ENCODE peak calls at places on chromosome 22, in eight cellular contexts. R is left ventricle myocardium inferior; V is psoas muscle; C is NCI-H226; N is stimulated activated CD4-positive, alpha-beta T cell treated with anti-CD3 and anti-CD28 coated beads, TNF-alpha, amount 100 ng/mL, for 4 hours; W is HTR-8/SVneo; D is stimulated activated CD8-positive, alpha-beta memory T cell treated with anti-CD3 and anti-CD28 coated beads, Interleukin-7, amount 100 ng/mL, for 1 hour; X is hippocampal formation. U is an unnamed sample.

GRCh38 chr22:31093090-31093850 is 12.2 kb downstream of the SMTN start:
- DNase-seq in R (peak), V (peak), C (no peak), N (no peak), W (no peak), D (no peak), X (no peak), U (peak)

GRCh38 chr22:23098718-23099524 is 28.6 kb downstream of the GNAZ start:
- DNase-seq in R (peak), V (peak), C (no peak), N (no peak), W (no peak), D (no peak), X (peak), U (no peak)

GRCh38 chr22:39282642-39283311 is 36.6 kb downstream of the RPL3 start:
- DNase-seq in R (no peak), V (peak), C (no peak), N (no peak), W (peak), D (no peak), X (no peak), U (no peak)

GRCh38 chr22:30947163-30947820 is 21.3 kb downstream of the MORC2 start:
- DNase-seq in R (peak), V (no peak), C (no peak), N (no peak), W (no peak), D (no peak), X (peak), U (no peak)

GRCh38 chr22:49601614-49602321 is 225.9 kb downstream of the BRD1 start:
- DNase-seq in R (no peak), V (no peak), C (no peak), N (no peak), W (no peak), D (no peak), X (no peak), U (peak)

GRCh38 chr22:49368976-49369725 is 458.5 kb downstream of the BRD1 start:
- DNase-seq in R (no peak), V (no peak), C (no peak), N (no peak), W (no peak), D (no peak), X (no peak), U (no peak)

GRCh38 chr22:39308614-39309363 is 10.6 kb downstream of the RPL3 start:
- DNase-seq in R (no peak), V (peak), C (peak), N (no peak), W (peak), D (no peak), X (no peak), U (peak)

GRCh38 chr22:30947821-30948454 is 20.6 kb downstream of the MORC2 start:
- DNase-seq in R (no peak), V (no peak), C (no peak), N (no peak), W (peak), D (no peak), X (peak), U (no peak)

GRCh38 chr22:26394787-26395186 is 34.3 kb upstream of the ASPHD2 start:
- DNase-seq in R (no peak), V (no peak), C (no peak), N (no peak), W (no peak), D (no peak), X (no peak), U (no peak)

GRCh38 chr22:42996646-42997365 is 18.1 kb downstream of the PACSIN2 start:
- DNase-seq in R (no peak), V (no peak), C (no peak), N (no peak), W (no peak), D (no peak), X (no peak), U (no peak)

GRCh38 chr22:27935897-27936296 is 16.8 kb upstream of the PITPNB start:
- DNase-seq in R (no peak), V (no peak), C (no peak), N (no peak), W (no peak), D (no peak), X (no peak), U (no peak)

GRCh38 chr22:43854151-43854785 is 8.0 kb downstream of the SULT4A1 start:
- DNase-seq in R (no peak), V (no peak), C (no peak), N (no peak), W (no peak), D (no peak), X (no peak), U (peak)

GRCh38 chr22:36015155-36015805 is 13.3 kb downstream of the RBFOX2 start:
- DNase-seq in R (no peak), V (no peak), C (no peak), N (no peak), W (no peak), D (no peak), X (no peak), U (no peak)

GRCh38 chr22:30015846-30016245 is 64.4 kb upstream of the HORMAD2 start:
- DNase-seq in R (no peak), V (no peak), C (no peak), N (no peak), W (no peak), D (no peak), X (no peak), U (no peak)

GRCh38 chr22:36737776-36738175 is 34.2 kb upstream of the CACNG2 start:
- DNase-seq in R (peak), V (peak), C (no peak), N (no peak), W (no peak), D (no peak), X (no peak), U (peak)

GRCh38 chr22:49209452-49210195 is 618.0 kb downstream of the BRD1 start:
- DNase-seq in R (peak), V (no peak), C (no peak), N (no peak), W (no peak), D (no peak), X (no peak), U (peak)

GRCh38 chr22:24247564-24248344 is 2.9 kb upstream of the GGT5 start:
- DNase-seq in R (peak), V (peak), C (peak), N (peak), W (peak), D (peak), X (peak), U (peak)

GRCh38 chr22:31960767-31961166 is 16.4 kb downstream of the YWHAH start:
- DNase-seq in R (no peak), V (no peak), C (no peak), N (no peak), W (no peak), D (no peak), X (no peak), U (no peak)

GRCh38 chr22:33680632-33681031 is 239.6 kb downstream of the LARGE1 start:
- DNase-seq in R (no peak), V (no peak), C (no peak), N (no peak), W (no peak), D (no peak), X (no peak), U (no peak)

GRCh38 chr22:22930222-22930497 is 42.5 kb downstream of the IGLL5 start:
- DNase-seq in R (no peak), V (no peak), C (no peak), N (no peak), W (no peak), D (no peak), X (no peak), U (no peak)

GRCh38 chr22:20625270-20625669 is 117.9 kb downstream of the MED15 start:
- DNase-seq in R (no peak), V (no peak), C (no peak), N (no peak), W (no peak), D (no peak), X (no peak), U (no peak)

GRCh38 chr22:46789992-46790391 is 27.5 kb downstream of the TBC1D22A start:
- DNase-seq in R (no peak), V (no peak), C (no peak), N (no peak), W (no peak), D (no peak), X (no peak), U (no peak)

GRCh38 chr22:46309526-46310085 is 12.9 kb downstream of the GTSE1 start:
- DNase-seq in R (peak), V (no peak), C (no peak), N (no peak), W (no peak), D (no peak), X (no peak), U (no peak)

GRCh38 chr22:19497245-19497644 is 17.5 kb downstream of the CDC45 start:
- DNase-seq in R (no peak), V (no peak), C (no peak), N (no peak), W (peak), D (no peak), X (no peak), U (no peak)

GRCh38 chr22:33038131-33038772 is 19.9 kb downstream of the SYN3 start:
- DNase-seq in R (no peak), V (no peak), C (no peak), N (no peak), W (no peak), D (no peak), X (peak), U (no peak)

GRCh38 chr22:44667829-44668189 is 34.2 kb upstream of the PRR5 start:
- DNase-seq in R (no peak), V (no peak), C (no peak), N (peak), W (no peak), D (peak), X (no peak), U (no peak)

GRCh38 chr22:37726240-37726887 is 29.5 kb downstream of the TRIOBP start:
- DNase-seq in R (no peak), V (no peak), C (no peak), N (no peak), W (no peak), D (no peak), X (no peak), U (no peak)

GRCh38 chr22:23282089-23282501 is 101.8 kb downstream of the BCR start:
- DNase-seq in R (peak), V (peak), C (peak), N (no peak), W (peak), D (no peak), X (peak), U (peak)

GRCh38 chr22:30235687-30236170 is 10.8 kb downstream of the LIF start:
- DNase-seq in R (no peak), V (no peak), C (peak), N (no peak), W (peak), D (no peak), X (no peak), U (peak)

GRCh38 chr22:43331064-43331435 is 12.1 kb downstream of the SCUBE1 start:
- DNase-seq in R (no peak), V (no peak), C (no peak), N (no peak), W (no peak), D (no peak), X (no peak), U (no peak)

GRCh38 chr22:23054531-23055257 is 15.6 kb upstream of the GNAZ start:
- DNase-seq in R (no peak), V (no peak), C (no peak), N (no peak), W (no peak), D (no peak), X (no peak), U (no peak)

GRCh38 chr22:49838771-49839717 is 11.4 kb upstream of the BRD1 start:
- DNase-seq in R (no peak), V (no peak), C (no peak), N (peak), W (no peak), D (peak), X (no peak), U (no peak)

GRCh38 chr22:38700271-38700788 is 413 bp downstream of the JOSD1 start:
- DNase-seq in R (peak), V (peak), C (peak), N (peak), W (no peak), D (no peak), X (no peak), U (peak)

GRCh38 chr22:23534201-23534850 is 45.8 kb downstream of the IGLL1 start:
- DNase-seq in R (no peak), V (no peak), C (no peak), N (no peak), W (no peak), D (no peak), X (no peak), U (no peak)

GRCh38 chr22:38957046-38957770 is at the start of gene APOBEC3A:
- DNase-seq in R (peak), V (peak), C (no peak), N (no peak), W (no peak), D (no peak), X (no peak), U (peak)

GRCh38 chr22:22745225-22746060 is 101.0 kb downstream of the GGTLC2 start:
- DNase-seq in R (no peak), V (no peak), C (no peak), N (no peak), W (peak), D (peak), X (peak), U (no peak)

GRCh38 chr22:37193629-37194191 is 5.7 kb upstream of the C1QTNF6 start:
- DNase-seq in R (no peak), V (no peak), C (no peak), N (no peak), W (no peak), D (no peak), X (no peak), U (no peak)

GRCh38 chr22:29136715-29137700 is 64.2 kb downstream of the KREMEN1 start:
- DNase-seq in R (no peak), V (peak), C (no peak), N (no peak), W (no peak), D (no peak), X (no peak), U (no peak)